ENCODE peak calls at places on chromosomes 11 and 22, in five cellular contexts. H is cardiac muscle cell, S is OCI-LY7, W is hepatocyte, V is left ventricle myocardium inferior. Q is an unnamed sample. For H3K36me3, the result is how much of the 10 kb centered on the place peaks cover.

GRCh38 chr11:130178992-130179391 is 19.4 kb downstream of the ST14 start:
- DNase-seq in H (no peak), S (no peak), W (no peak), V (no peak), Q (no peak)

GRCh38 chr11:45264839-45265515 is 21.2 kb downstream of the SYT13 start:
- DNase-seq in H (no peak), S (no peak), W (peak), V (no peak), Q (peak)

GRCh38 chr11:33135216-33135615 is 26.1 kb downstream of the CSTF3 start:
- DNase-seq in H (peak), S (no peak), W (peak), V (no peak), Q (peak)

GRCh38 chr11:15499684-15500083 is 385.0 kb downstream of the INSC start:
- DNase-seq in H (no peak), S (no peak), W (no peak), V (no peak), Q (no peak)

GRCh38 chr22:20232237-20232598 is 35.9 kb downstream of the RTN4R start:
- DNase-seq in H (no peak), S (no peak), W (no peak), V (no peak), Q (no peak)

GRCh38 chr11:70323811-70324210 is 53.3 kb downstream of the PPFIA1 start:
- DNase-seq in H (no peak), S (no peak), W (no peak), V (no peak), Q (no peak)

GRCh38 chr22:27779650-27780049 is 21.9 kb downstream of the MN1 start:
- DNase-seq in H (no peak), S (no peak), W (no peak), V (no peak), Q (no peak)

GRCh38 chr11:69704508-69705245 is 855 bp upstream of the FGF19 start:
- DNase-seq in H (peak), S (no peak), W (peak), V (no peak), Q (no peak)

GRCh38 chr11:5369793-5370192 is 13.8 kb upstream of the OR51M1 start:
- DNase-seq in H (peak), S (no peak), W (no peak), V (no peak), Q (no peak)

GRCh38 chr11:22957890-22958289 is 97.6 kb upstream of the CCDC179 start:
- DNase-seq in H (no peak), S (no peak), W (no peak), V (no peak), Q (no peak)

GRCh38 chr22:36409911-36410756 is 22.4 kb upstream of the MYH9 start:
- DNase-seq in H (peak), S (peak), W (peak), V (peak), Q (no peak)

GRCh38 chr11:14891143-14892035 is 642 bp downstream of the CYP2R1 start:
- DNase-seq in H (peak), S (peak), W (peak), V (peak), Q (peak)

GRCh38 chr11:74680703-74681531 is 50.3 kb downstream of the CHRDL2 start:
- DNase-seq in H (no peak), S (no peak), W (no peak), V (no peak), Q (no peak)

GRCh38 chr11:105468154-105468553 is 141.7 kb upstream of the GRIA4 start:
- DNase-seq in H (no peak), S (no peak), W (no peak), V (no peak), Q (no peak)

GRCh38 chr22:36865346-36865745 is 4.5 kb downstream of the NCF4 start:
- DNase-seq in H (peak), S (no peak), W (peak), V (no peak), Q (no peak)

GRCh38 chr11:34671946-34672345 is 51.1 kb downstream of the EHF start:
- DNase-seq in H (no peak), S (no peak), W (no peak), V (no peak), Q (no peak)

GRCh38 chr22:42078469-42079318 is 806 bp upstream of the SMDT1 start:
- DNase-seq in H (no peak), S (no peak), W (no peak), V (no peak), Q (no peak)

GRCh38 chr22:30007361-30007760 is 72.9 kb upstream of the HORMAD2 start:
- DNase-seq in H (no peak), S (no peak), W (no peak), V (no peak), Q (no peak)

GRCh38 chr22:30005213-30005857 is 74.9 kb upstream of the HORMAD2 start:
- DNase-seq in H (peak), S (peak), W (peak), V (peak), Q (no peak)

GRCh38 chr22:30009478-30009877 is 70.8 kb upstream of the HORMAD2 start:
- DNase-seq in H (no peak), S (no peak), W (no peak), V (no peak), Q (no peak)

GRCh38 chr22:30010789-30011405 is 69.4 kb upstream of the HORMAD2 start:
- DNase-seq in H (no peak), S (no peak), W (no peak), V (no peak), Q (no peak)

DNA sequence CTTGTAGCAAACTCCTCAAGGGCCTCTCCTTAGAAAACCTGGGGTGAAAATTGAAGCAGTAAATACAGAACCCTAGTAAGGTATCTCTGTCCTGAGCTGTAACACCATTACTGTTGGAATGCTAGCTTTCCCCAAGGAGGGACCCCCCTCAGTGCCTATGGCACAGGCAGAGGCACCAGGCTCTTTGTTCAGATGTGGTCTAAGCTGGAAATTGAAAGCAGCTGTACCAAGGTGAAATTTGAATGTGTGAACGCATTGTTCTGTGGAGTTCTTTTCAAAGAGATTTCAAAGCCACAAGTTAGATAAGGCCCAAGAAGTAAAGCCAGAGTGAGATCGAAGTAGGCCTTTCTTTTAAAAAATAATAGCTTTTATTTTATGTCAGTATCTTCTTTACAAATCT is 71.9 kb upstream of the HORMAD2 start:
- DNase-seq in H (no peak), S (no peak), W (no peak), V (no peak), Q (no peak)
- H3K36me3 ChIP-seq in H (under half), S (under half), W (under half), V (half or more), Q (under half)

DNA sequence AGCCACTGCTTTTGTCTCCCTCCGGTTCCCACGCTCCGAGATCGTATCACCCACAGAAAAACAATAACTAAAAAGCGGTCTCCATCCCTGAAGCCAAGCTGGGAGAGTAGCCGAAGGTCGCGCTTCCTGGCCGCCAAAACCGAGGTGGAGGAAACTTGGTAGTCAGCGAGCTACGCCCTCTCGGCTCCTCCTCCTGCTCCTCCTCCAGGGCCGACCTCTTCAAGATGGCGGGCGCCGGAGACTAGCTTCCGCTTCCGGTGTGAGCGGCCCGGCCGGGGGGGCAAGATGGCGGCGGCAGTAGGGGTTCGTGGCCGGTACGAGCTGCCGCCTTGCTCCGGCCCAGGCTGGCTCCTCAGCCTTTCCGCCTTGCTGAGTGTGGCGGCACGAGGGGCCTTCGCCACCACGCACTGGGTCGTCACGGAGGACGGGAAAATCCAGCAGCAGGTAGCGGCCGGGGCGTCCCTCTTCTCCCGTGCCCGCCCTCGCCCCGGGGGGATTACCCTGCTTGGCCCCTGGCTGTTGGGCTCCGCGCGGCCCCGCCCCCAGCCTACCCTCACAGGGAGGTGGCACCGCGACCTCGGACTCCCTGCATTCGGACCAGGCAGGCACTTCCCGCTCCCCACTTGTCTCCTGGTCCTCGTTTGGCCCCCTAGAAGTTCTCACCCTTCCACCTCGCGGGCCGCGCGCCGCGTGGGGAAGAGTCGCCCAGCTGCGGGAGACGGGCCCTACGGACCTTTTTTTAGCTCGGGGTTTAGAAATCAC is at the start of gene TTC17:
- DNase-seq in H (peak), S (peak), W (peak), V (peak), Q (peak)
- TF ChIP-seq CTCF in H (no peak), S (no peak), W (no peak), V (no peak), Q (no peak)

GRCh38 chr11:8098879-8099278 is 17.9 kb downstream of the TUB start:
- DNase-seq in H (no peak), S (no peak), W (no peak), V (no peak), Q (no peak)
- H3K36me3 ChIP-seq in H (under half), S (under half), W (under half), V (half or more), Q (under half)

DNA sequence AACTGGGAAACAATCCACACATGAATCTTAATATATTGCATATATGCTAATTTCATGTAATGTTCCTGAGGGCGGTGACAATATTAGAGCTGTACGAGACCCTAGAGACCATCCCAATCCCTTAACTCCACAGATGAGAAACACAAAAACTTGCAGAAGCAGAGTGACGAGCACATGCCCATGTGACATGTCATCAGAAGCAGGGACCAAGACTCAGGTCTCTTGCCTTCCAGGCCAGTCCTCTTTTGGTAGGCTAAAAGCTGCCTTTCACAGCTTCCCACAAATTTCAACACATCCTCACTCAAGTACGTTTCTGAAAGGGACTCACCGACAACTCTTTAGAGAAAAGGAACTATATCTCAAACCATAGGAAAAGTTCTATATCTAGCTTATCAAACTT is 11.7 kb downstream of the MAPK1 start:
- DNase-seq in H (peak), S (no peak), W (no peak), V (no peak), Q (no peak)
- TF ChIP-seq CTCF in H (no peak), S (no peak), W (no peak), V (no peak), Q (no peak)

GRCh38 chr22:19060356-19061009 is 61.7 kb downstream of the DGCR2 start:
- DNase-seq in H (no peak), S (no peak), W (peak), V (no peak), Q (no peak)
- H3K36me3 ChIP-seq in H (under half), S (half or more), W (under half), V (half or more), Q (under half)

GRCh38 chr11:72814831-72815618 is 814 bp downstream of the ATG16L2 start:
- DNase-seq in H (peak), S (peak), W (peak), V (no peak), Q (no peak)
- TF ChIP-seq CTCF in H (no peak), S (peak), W (peak), V (no peak), Q (peak)

GRCh38 chr22:47695176-47695575 is 932.7 kb downstream of the TBC1D22A start:
- DNase-seq in H (no peak), S (no peak), W (no peak), V (no peak), Q (no peak)

GRCh38 chr22:47694536-47694935 is 932.1 kb downstream of the TBC1D22A start:
- DNase-seq in H (no peak), S (no peak), W (no peak), V (no peak), Q (no peak)

GRCh38 chr22:47698906-47699305 is 936.5 kb downstream of the TBC1D22A start:
- DNase-seq in H (no peak), S (no peak), W (no peak), V (no peak), Q (no peak)

GRCh38 chr22:47696776-47697175 is 934.3 kb downstream of the TBC1D22A start:
- DNase-seq in H (no peak), S (no peak), W (no peak), V (no peak), Q (no peak)

DNA sequence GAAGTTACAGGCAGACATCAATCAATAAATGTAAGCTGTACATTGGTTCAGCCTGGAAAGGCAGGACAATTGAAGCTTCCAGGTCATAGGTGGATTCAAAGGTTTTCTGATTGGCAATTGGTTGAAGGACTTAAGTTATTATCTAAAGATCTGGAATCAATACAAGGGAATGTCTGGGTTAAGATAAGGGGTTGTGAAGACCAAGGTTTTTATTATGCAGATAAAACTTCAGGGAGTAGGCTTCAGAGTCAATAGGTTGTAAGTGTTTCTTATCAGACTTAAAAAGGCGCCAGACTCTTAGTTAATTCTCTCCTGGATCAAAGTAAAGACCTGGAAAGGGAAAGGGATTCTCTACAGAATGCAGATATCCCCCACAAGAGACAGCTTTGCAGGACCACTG is 935.4 kb downstream of the TBC1D22A start:
- DNase-seq in H (no peak), S (no peak), W (no peak), V (no peak), Q (no peak)
- H3K36me3 ChIP-seq in H (under half), S (under half), W (under half), V (under half), Q (under half)

DNA sequence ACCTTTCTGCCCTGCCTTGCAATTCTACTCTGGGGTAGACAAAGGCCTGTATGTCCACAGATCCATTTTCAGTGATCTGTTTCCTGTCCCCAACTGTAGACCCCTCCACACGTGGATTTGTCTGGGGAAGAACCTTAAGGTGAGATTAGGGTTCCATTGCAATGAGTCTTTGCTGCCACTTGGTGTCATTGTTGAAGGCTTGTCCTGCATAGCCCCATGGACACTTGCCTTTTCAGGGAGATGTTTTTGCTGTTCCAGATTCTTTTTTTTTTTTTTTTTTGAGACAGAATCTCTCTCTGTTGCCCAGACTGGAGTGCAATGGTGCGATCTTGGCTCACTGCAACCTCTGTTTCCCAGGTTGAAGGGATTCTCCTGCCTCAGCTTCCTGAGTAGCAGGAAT is 21.8 kb downstream of the SERPING1 start:
- DNase-seq in H (no peak), S (peak), W (no peak), V (no peak), Q (no peak)
- TF ChIP-seq CTCF in H (peak), S (peak), W (no peak), V (no peak), Q (peak)